ENCODE peak calls at places on chromosomes 5 and 9, in nine cellular contexts. Q is NCI-H1092 treated with DMSO at 0.1 percent for 48 hours; T is cardiac muscle cell; I is stimulated activated CD8-positive, alpha-beta memory T cell treated with anti-CD3 and anti-CD28 coated beads, Interleukin-4, amount 100 ng/mL, for 4 hours; P is pancreas; J is NCI-H2081; V is activated gamma-delta T cell treated with Interleukin-2 at 50 U/mL for 16 hours; S is stromal cell of bone marrow; L is tibial nerve. B is an unnamed sample.

GRCh38 chr9:77764894-77765780 is 117.0 kb upstream of the GNA14 start:
- DNase-seq in Q (no peak), T (no peak), I (no peak), P (no peak), J (no peak), V (no peak), S (peak), L (no peak), B (no peak)

GRCh38 chr9:130738281-130738680 is 44.7 kb downstream of the EXOSC2 start:
- DNase-seq in Q (no peak), T (no peak), I (no peak), P (no peak), J (no peak), V (no peak), S (no peak), L (no peak), B (no peak)

GRCh38 chr5:14153932-14154646 is 10.9 kb downstream of the TRIO start:
- DNase-seq in Q (no peak), T (peak), I (no peak), P (no peak), J (no peak), V (no peak), S (peak), L (no peak), B (peak)

GRCh38 chr9:133437753-133438531 is 15.8 kb downstream of the ADAMTS13 start:
- DNase-seq in Q (no peak), T (no peak), I (no peak), P (no peak), J (no peak), V (no peak), S (no peak), L (no peak), B (no peak)

GRCh38 chr9:117000834-117001233 is 313.7 kb downstream of the TRIM32 start:
- DNase-seq in Q (no peak), T (no peak), I (no peak), P (no peak), J (no peak), V (no peak), S (no peak), L (no peak), B (no peak)

GRCh38 chr5:27316283-27316675 is 277.9 kb upstream of the CDH9 start:
- DNase-seq in Q (no peak), T (no peak), I (no peak), P (no peak), J (no peak), V (no peak), S (peak), L (no peak), B (no peak)

GRCh38 chr5:117955831-117956230 is 1032.5 kb downstream of the DTWD2 start:
- DNase-seq in Q (no peak), T (no peak), I (no peak), P (no peak), J (no peak), V (no peak), S (no peak), L (no peak), B (no peak)

GRCh38 chr9:99905833-99906402 is 536 bp upstream of the STX17 start:
- DNase-seq in Q (no peak), T (no peak), I (no peak), P (peak), J (no peak), V (no peak), S (peak), L (no peak), B (peak)

GRCh38 chr5:60722416-60722815 is 22.4 kb upstream of the DEPDC1B start:
- DNase-seq in Q (peak), T (no peak), I (no peak), P (no peak), J (peak), V (no peak), S (no peak), L (no peak), B (no peak)

GRCh38 chr9:121645003-121645402 is 6.4 kb upstream of the DAB2IP start:
- DNase-seq in Q (no peak), T (no peak), I (no peak), P (peak), J (no peak), V (no peak), S (no peak), L (no peak), B (no peak)

GRCh38 chr5:172245823-172246222 is 37.7 kb downstream of the UBTD2 start:
- DNase-seq in Q (no peak), T (no peak), I (no peak), P (no peak), J (no peak), V (no peak), S (peak), L (no peak), B (no peak)

GRCh38 chr9:137422668-137423000 is 328 bp downstream of the EXD3 start:
- DNase-seq in Q (no peak), T (peak), I (no peak), P (no peak), J (no peak), V (no peak), S (no peak), L (no peak), B (peak)

GRCh38 chr5:160185954-160186353 is 43.4 kb upstream of the FABP6 start:
- DNase-seq in Q (no peak), T (no peak), I (no peak), P (no peak), J (no peak), V (no peak), S (no peak), L (no peak), B (no peak)

GRCh38 chr9:29449294-29449693 is 1876.0 kb upstream of the C9orf72 start:
- DNase-seq in Q (peak), T (no peak), I (no peak), P (no peak), J (peak), V (no peak), S (no peak), L (no peak), B (no peak)

GRCh38 chr5:148268556-148268955 is at the start of gene SPINK13:
- DNase-seq in Q (no peak), T (no peak), I (no peak), P (peak), J (no peak), V (no peak), S (peak), L (no peak), B (no peak)

GRCh38 chr5:109692852-109693251 is 3.1 kb downstream of the MAN2A1 start:
- DNase-seq in Q (no peak), T (no peak), I (no peak), P (no peak), J (no peak), V (no peak), S (no peak), L (no peak), B (peak)

GRCh38 chr5:163079618-163080017 is 357.8 kb upstream of the CCNG1 start:
- DNase-seq in Q (no peak), T (no peak), I (no peak), P (no peak), J (no peak), V (no peak), S (no peak), L (no peak), B (no peak)

GRCh38 chr9:78860806-78861475 is 564.0 kb downstream of the PSAT1 start:
- DNase-seq in Q (no peak), T (no peak), I (no peak), P (no peak), J (no peak), V (no peak), S (no peak), L (no peak), B (no peak)

GRCh38 chr5:32095261-32095671 is 78.9 kb downstream of the GOLPH3 start:
- DNase-seq in Q (no peak), T (peak), I (no peak), P (no peak), J (no peak), V (no peak), S (no peak), L (no peak), B (no peak)

GRCh38 chr9:119924736-119925135 is 555.5 kb upstream of the BRINP1 start:
- DNase-seq in Q (no peak), T (no peak), I (no peak), P (no peak), J (no peak), V (no peak), S (no peak), L (no peak), B (no peak)

GRCh38 chr5:179559280-179560252 is 9.2 kb downstream of the RUFY1 start:
- DNase-seq in Q (peak), T (peak), I (peak), P (peak), J (peak), V (peak), S (peak), L (peak), B (peak)

GRCh38 chr5:55250064-55250463 is 16.7 kb upstream of the CCNO start:
- DNase-seq in Q (no peak), T (no peak), I (no peak), P (no peak), J (no peak), V (no peak), S (no peak), L (no peak), B (no peak)

GRCh38 chr5:41253109-41253508 is 39.8 kb upstream of the C6 start:
- DNase-seq in Q (no peak), T (no peak), I (no peak), P (no peak), J (no peak), V (no peak), S (no peak), L (no peak), B (no peak)

GRCh38 chr5:10116594-10116993 is 133.1 kb downstream of the ATPSCKMT start:
- DNase-seq in Q (no peak), T (no peak), I (no peak), P (no peak), J (no peak), V (no peak), S (no peak), L (no peak), B (no peak)

GRCh38 chr5:52799358-52799982 is 11.8 kb downstream of the ITGA1 start:
- DNase-seq in Q (no peak), T (peak), I (no peak), P (peak), J (no peak), V (no peak), S (peak), L (no peak), B (peak)

GRCh38 chr5:37755581-37755980 is 84.3 kb downstream of the GDNF start:
- DNase-seq in Q (no peak), T (no peak), I (no peak), P (no peak), J (no peak), V (no peak), S (no peak), L (no peak), B (no peak)

GRCh38 chr5:136006164-136006563 is 22.6 kb upstream of the TGFBI start:
- DNase-seq in Q (no peak), T (no peak), I (no peak), P (no peak), J (no peak), V (no peak), S (peak), L (no peak), B (no peak)

B was measured in transverse colon.